ENCODE peak calls at places on chromosome 21, in seven cellular contexts. C is GM23248, T is hepatocyte, Q is PC-9, A is HepG2, K is GM23338, N is K562. I is an unnamed sample. For H3K4me1, the result is how much of the 10 kb centered on the place peaks cover.

GRCh38 chr21:45516671-45517151 is 25.5 kb downstream of the SLC19A1 start:
- DNase-seq in K (no peak), T (no peak), Q (no peak), C (no peak), N (no peak), A (no peak), I (no peak)

GRCh38 chr21:46080171-46081021 is 17.5 kb upstream of the COL6A2 start:
- DNase-seq in N (peak), K (no peak), C (peak), Q (no peak), A (no peak), T (peak), I (no peak)

GRCh38 chr21:46095106-46095719 is 2.7 kb upstream of the COL6A2 start:
- DNase-seq in K (no peak), A (no peak), C (no peak), Q (no peak), N (peak), T (no peak), I (no peak)

GRCh38 chr21:26115899-26116298 is 54.7 kb downstream of the APP start:
- DNase-seq in Q (peak), T (no peak), A (no peak), K (no peak), C (peak), N (no peak), I (peak)

GRCh38 chr21:44354775-44355771 is 1.7 kb downstream of the TRPM2 start:
- DNase-seq in A (peak), C (no peak), Q (no peak), K (no peak), N (no peak), T (no peak), I (no peak)

GRCh38 chr21:38311091-38311490 is 54.3 kb downstream of the KCNJ15 start:
- DNase-seq in A (no peak), K (no peak), Q (no peak), C (no peak), T (no peak), N (no peak), I (no peak)

GRCh38 chr21:24941316-24942185 is 665.7 kb downstream of the MRPL39 start:
- DNase-seq in C (no peak), A (no peak), T (peak), K (peak), Q (no peak), N (no peak), I (peak)

GRCh38 chr21:21103692-21104091 is 105.5 kb downstream of the NCAM2 start:
- DNase-seq in A (no peak), Q (no peak), C (no peak), N (no peak), K (no peak), T (no peak), I (no peak)

GRCh38 chr21:33967086-33967571 is 51.5 kb upstream of the ATP5PO start:
- DNase-seq in C (no peak), T (no peak), A (peak), N (no peak), K (no peak), Q (no peak), I (no peak)

GRCh38 chr21:15000076-15000475 is 64.7 kb downstream of the NRIP1 start:
- DNase-seq in Q (no peak), A (no peak), N (no peak), K (no peak), C (peak), T (no peak), I (peak)

GRCh38 chr21:33496345-33496744 is 4.8 kb upstream of the DNAJC28 start:
- DNase-seq in T (no peak), K (peak), A (no peak), C (no peak), Q (no peak), N (no peak), I (no peak)

GRCh38 chr21:37237764-37238163 is 29.4 kb downstream of the VPS26C start:
- DNase-seq in N (no peak), C (no peak), A (no peak), Q (no peak), K (no peak), T (no peak), I (no peak)

GRCh38 chr21:45026833-45027232 is 47.5 kb upstream of the ADARB1 start:
- DNase-seq in C (no peak), A (no peak), T (peak), N (peak), K (no peak), Q (no peak), I (no peak)

GRCh38 chr21:30838536-30838935 is 9.0 kb upstream of the KRTAP7-1 start:
- DNase-seq in Q (no peak), K (no peak), T (no peak), N (no peak), A (no peak), C (no peak), I (no peak)
- H2AFZ ChIP-seq in Q (no peak), K (no peak), T (no peak), N (no peak), A (no peak), C (no peak), I (no peak)

GRCh38 chr21:17783003-17783402 is 36.2 kb downstream of the C21orf91 start:
- DNase-seq in A (no peak), C (no peak), T (no peak), Q (no peak), K (no peak), N (no peak), I (no peak)
- H3K4me1 ChIP-seq in A (under half), C (under half), T (under half), Q (under half), K (under half), N (under half), I (under half)

GRCh38 chr21:23016617-23017016 is 2018.4 kb downstream of the NCAM2 start:
- DNase-seq in Q (no peak), T (peak), C (no peak), A (no peak), K (peak), N (no peak), I (no peak)
- H2AFZ ChIP-seq in Q (no peak), T (no peak), C (no peak), A (no peak), K (no peak), N (no peak), I (no peak)

DNA sequence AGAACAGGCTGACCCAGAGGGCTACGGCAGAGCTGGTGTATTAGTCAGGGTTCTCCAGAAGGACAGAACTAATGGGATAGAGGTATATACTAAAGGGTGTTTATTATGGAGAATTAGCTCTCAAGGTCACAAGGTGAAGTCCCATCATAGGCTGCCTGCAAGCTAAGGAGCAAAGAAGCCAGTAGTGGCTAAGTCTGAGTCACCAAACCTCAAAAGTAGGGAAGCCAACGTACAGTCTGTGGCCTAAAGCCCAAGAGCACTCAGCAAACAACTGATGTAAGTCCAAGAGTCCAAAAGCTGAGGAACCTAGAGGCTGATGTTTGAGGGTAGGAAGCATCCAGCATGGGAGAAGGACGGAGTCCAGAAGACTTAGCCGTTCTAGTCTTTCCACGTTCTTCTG is 179.2 kb downstream of the BACH1 start:
- DNase-seq in T (no peak), K (no peak), C (peak), A (no peak), N (no peak), Q (no peak), I (peak)
- H3K4me1 ChIP-seq in T (under half), K (under half), C (under half), A (under half), N (under half), Q (under half), I (under half)

GRCh38 chr21:42330380-42331336 is 15.4 kb upstream of the TFF3 start:
- DNase-seq in Q (no peak), T (no peak), K (no peak), C (no peak), A (no peak), N (no peak), I (no peak)
- H2AFZ ChIP-seq in Q (no peak), T (no peak), K (no peak), C (no peak), A (no peak), N (no peak), I (no peak)

GRCh38 chr21:19340303-19340702 is 936.7 kb upstream of the TMPRSS15 start:
- DNase-seq in T (no peak), N (no peak), Q (no peak), K (peak), A (no peak), C (no peak), I (no peak)
- H3K4me1 ChIP-seq in T (under half), N (under half), Q (under half), K (under half), A (under half), C (under half), I (under half)

GRCh38 chr21:35565204-35565611 is 495.1 kb downstream of the SETD4 start:
- DNase-seq in A (no peak), K (no peak), Q (peak), C (peak), N (peak), T (peak), I (peak)

GRCh38 chr21:35566874-35567273 is 493.5 kb downstream of the SETD4 start:
- DNase-seq in C (no peak), Q (no peak), A (no peak), K (no peak), T (no peak), N (no peak), I (no peak)

GRCh38 chr21:35562876-35563275 is 497.4 kb downstream of the SETD4 start:
- DNase-seq in A (no peak), T (no peak), K (no peak), C (no peak), N (no peak), Q (no peak), I (peak)

GRCh38 chr21:35561076-35561475 is 499.2 kb downstream of the SETD4 start:
- DNase-seq in A (no peak), T (no peak), Q (no peak), K (no peak), C (no peak), N (no peak), I (peak)

DNA sequence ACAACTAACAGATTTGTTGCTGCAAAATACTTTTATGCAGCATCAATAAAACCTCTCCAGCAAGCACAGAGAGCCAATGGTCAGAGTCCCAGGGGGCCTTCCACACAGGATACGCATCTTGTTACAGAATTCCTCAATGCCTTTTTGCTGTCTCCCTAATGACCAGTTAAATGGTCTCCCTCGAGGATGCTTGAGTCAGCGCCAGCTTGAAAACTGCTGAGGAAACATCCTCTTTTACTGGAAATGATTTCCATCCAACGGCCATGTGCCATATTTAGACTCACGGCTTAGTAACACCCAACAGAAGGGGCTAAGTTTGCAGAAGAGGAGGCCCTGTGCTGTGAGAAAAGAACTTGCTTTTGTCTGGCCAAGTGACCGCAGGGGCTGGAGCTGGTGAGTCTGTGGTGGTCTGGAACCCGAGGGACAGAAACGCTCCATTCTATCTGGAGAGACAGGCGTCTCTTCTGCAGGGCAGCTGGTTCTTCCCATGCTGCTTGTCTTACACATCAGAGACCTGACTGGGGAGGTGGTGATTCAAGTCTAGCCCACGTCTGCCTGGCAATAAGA is 496.4 kb downstream of the SETD4 start:
- DNase-seq in K (no peak), Q (no peak), C (peak), A (no peak), N (no peak), T (peak), I (peak)
- H2AFZ ChIP-seq in K (peak), Q (no peak), C (no peak), A (no peak), N (peak), T (no peak), I (no peak)

DNA sequence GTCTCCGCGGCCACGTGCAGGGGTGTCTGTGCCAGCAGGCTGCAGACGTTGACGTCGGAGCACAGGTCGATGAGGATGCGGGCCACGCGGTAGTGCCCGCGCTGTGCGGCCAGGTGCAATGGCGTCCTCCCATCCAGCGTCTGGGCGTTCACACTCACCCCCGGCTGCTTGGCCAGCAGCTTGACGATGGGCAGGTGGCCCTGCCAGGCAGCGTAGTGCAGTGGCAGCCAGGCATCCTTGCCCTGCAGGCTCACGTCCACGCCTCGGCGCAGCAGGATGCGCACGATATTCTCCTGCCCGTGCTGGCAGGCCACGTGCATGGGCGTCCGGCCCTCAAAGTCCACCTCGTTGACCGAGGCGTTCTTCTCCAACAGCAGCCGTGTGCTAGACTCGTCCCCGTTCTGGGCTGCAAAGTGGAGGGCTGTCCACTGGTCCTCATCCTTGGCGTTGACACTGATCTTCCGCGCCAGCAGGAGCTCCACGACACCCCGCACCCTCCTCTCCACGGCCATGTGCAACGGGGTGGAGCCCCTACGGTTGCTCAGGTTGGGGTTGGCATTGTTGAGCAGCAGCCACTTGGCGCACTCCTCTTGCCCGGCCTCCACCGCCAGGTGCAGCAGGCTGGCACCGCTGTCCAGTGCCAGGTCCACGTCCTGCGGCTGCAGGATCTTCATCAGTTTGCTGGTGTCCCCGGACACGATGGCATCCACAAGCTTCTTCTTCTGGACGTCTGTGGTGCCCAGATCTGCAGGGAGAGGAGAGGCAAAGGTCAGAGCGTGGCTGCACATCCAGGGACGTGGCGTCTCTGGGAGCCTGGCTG is 25.4 kb downstream of the RIPK4 start:
- DNase-seq in K (no peak), N (no peak), T (no peak), C (no peak), A (no peak), Q (no peak), I (no peak)
- H3K4me1 ChIP-seq in K (under half), N (under half), T (under half), C (under half), A (under half), Q (under half), I (under half)

DNA sequence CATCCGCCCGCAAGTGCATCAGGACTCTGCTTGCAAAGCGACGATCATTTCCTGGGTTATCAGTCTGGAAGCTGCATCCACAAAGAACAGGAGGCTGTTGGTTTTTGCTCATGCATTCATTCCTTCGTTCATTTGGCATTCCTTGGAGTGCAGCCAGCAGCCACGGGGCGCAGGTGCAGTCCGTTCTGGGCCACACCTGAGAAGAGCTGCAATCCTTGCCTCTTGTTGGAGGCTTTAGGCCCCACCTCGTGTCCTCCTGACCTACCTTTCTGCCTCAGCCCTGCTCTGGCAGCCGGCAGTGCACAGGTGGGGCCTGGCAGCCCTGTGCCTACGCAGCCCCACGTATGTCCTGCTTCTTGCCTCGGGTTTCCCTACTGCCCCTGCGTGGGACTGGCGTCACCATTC is 19.6 kb upstream of the C2CD2 start:
- DNase-seq in C (no peak), K (no peak), Q (no peak), A (no peak), T (no peak), N (no peak), I (no peak)
- H2AFZ ChIP-seq in C (no peak), K (no peak), Q (no peak), A (no peak), T (no peak), N (no peak), I (no peak)

I was measured in fibroblast of lung.